ENCODE peak calls at places on chromosomes 16 and 17, in five cellular contexts. R, W, D, L and M are unnamed samples.

GRCh38 chr16:80704751-80705150 is 99.6 kb downstream of the CDYL2 start:
- DNase-seq in D (no peak), R (no peak), L (no peak), W (no peak), M (no peak)

GRCh38 chr16:22653876-22654275 is 143.2 kb downstream of the NPIPB5 start:
- DNase-seq in W (no peak), L (no peak), D (no peak), R (no peak), M (no peak)

GRCh38 chr17:14323522-14323981 is 22.7 kb downstream of the HS3ST3B1 start:
- DNase-seq in D (no peak), R (no peak), W (no peak), L (no peak), M (no peak)

GRCh38 chr17:41462705-41463104 is 4.5 kb downstream of the KRT32 start:
- DNase-seq in D (no peak), W (no peak), R (no peak), L (no peak), M (no peak)

GRCh38 chr16:19936431-19936830 is 51.8 kb upstream of the GPRC5B start:
- DNase-seq in R (no peak), L (no peak), W (no peak), D (no peak), M (no peak)

GRCh38 chr17:28717578-28718316 is at the start of gene RAB34:
- DNase-seq in L (no peak), D (peak; percentile 80), W (peak; percentile 73), R (peak; percentile 60), M (peak; percentile 96)

GRCh38 chr17:67374329-67375053 is 2.6 kb upstream of the PITPNC1 start:
- DNase-seq in R (peak; percentile 88), L (peak; percentile 89), W (peak; percentile 87), D (no peak), M (peak; percentile 88)

GRCh38 chr16:46961373-46962353 is 11.8 kb downstream of the DNAJA2 start:
- DNase-seq in L (no peak), R (no peak), W (no peak), D (no peak), M (no peak)

GRCh38 chr17:45353047-45353446 is 36.2 kb upstream of the MAP3K14 start:
- DNase-seq in W (no peak), R (no peak), L (no peak), D (no peak), M (no peak)

GRCh38 chr16:23947838-23948237 is 112.1 kb downstream of the PRKCB start:
- DNase-seq in D (no peak), R (no peak), L (no peak), W (no peak), M (no peak)

GRCh38 chr16:539901-540530 is 12.5 kb downstream of the CAPN15 start:
- DNase-seq in R (no peak), D (no peak), W (no peak), L (no peak), M (no peak)

GRCh38 chr16:14193316-14193871 is 122.3 kb downstream of the MRTFB start:
- DNase-seq in W (no peak), D (no peak), L (no peak), R (no peak), M (no peak)

GRCh38 chr16:72877374-72878028 is 170.4 kb downstream of the ZFHX3 start:
- DNase-seq in R (peak; percentile 80), L (no peak), W (peak; percentile 54), D (no peak), M (no peak)

GRCh38 chr17:31225831-31226230 is 71.2 kb downstream of the OMG start:
- DNase-seq in L (no peak), W (no peak), D (no peak), R (no peak), M (no peak)

GRCh38 chr16:22191966-22192260 is 14.2 kb upstream of the EEF2K start:
- DNase-seq in D (no peak), W (peak; percentile 35), L (no peak), R (no peak), M (no peak)

GRCh38 chr17:29505826-29506225 is 61.0 kb downstream of the ABHD15 start:
- DNase-seq in R (no peak), W (no peak), L (no peak), D (no peak), M (no peak)

GRCh38 chr17:78075011-78075410 is 53.5 kb downstream of the TMC6 start:
- DNase-seq in W (no peak), D (no peak), R (no peak), L (no peak), M (no peak)

GRCh38 chr17:63694974-63695773 is 4.8 kb downstream of the LIMD2 start:
- DNase-seq in W (no peak), L (no peak), R (no peak), D (no peak), M (no peak)

GRCh38 chr17:10888858-10889257 is 51.0 kb upstream of the PIRT start:
- DNase-seq in W (no peak), R (no peak), D (no peak), L (no peak), M (no peak)

GRCh38 chr16:47731252-47731651 is 270.1 kb downstream of the PHKB start:
- DNase-seq in W (no peak), D (no peak), R (no peak), L (no peak), M (no peak)

GRCh38 chr17:1813088-1813487 is 16.6 kb downstream of the SMYD4 start:
- DNase-seq in W (no peak), D (no peak), L (no peak), R (no peak), M (no peak)

GRCh38 chr17:17732892-17733670 is 51.8 kb downstream of the RAI1 start:
- DNase-seq in W (no peak), L (no peak), R (no peak), D (no peak), M (no peak)

DNA sequence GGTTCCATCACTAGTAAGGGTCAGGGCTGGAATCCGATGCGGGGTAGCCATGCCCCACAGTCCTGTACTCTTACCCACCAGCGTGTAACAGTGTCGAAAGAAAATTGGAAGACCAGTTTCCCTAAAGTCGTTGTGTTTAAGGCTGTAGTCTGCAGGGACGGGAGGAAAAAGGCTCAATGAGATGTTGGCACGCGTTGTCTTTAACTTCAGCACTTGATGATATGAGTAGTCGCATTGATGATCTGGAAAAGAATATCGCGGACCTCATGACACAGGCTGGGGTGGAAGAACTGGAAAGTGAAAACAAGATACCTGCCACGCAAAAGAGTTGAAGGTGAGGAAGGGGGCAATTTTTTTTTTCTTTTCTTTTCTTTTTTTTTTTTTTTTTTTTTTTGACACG is 1.3 kb downstream of the HSBP1 start:
- DNase-seq in L (no peak), W (no peak), R (no peak), D (no peak), M (no peak)
- TF ChIP-seq MAX in L (no peak), W (no peak), R (no peak), D (no peak), M (no peak)

DNA sequence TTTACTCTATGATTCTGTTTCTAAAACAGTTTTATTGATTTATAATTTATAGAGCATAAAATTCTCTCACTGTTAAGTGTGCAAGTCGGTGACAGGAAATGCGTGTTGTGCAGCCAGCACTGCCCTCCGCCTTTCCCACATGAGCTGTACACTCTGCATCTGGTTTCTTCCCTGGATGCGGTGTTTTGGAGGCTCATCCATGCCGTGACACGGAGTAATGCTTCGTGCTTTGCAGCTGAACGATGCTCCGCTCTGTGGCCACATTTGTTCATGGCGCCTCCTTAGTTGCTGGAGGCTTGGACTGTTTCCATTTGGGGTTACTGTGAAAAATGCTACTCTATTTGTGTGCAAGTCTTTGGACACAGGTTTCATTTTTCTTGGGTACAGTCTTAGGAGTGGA is 7.2 kb upstream of the IGFALS start:
- DNase-seq in R (no peak), L (no peak), D (no peak), W (no peak), M (no peak)
- TF ChIP-seq MAX in R (no peak), L (no peak), D (no peak), W (no peak), M (no peak)

GRCh38 chr16:86406056-86406455 is 104.3 kb upstream of the FOXF1 start:
- DNase-seq in L (no peak), W (no peak), R (peak; percentile 25), D (no peak), M (no peak)

GRCh38 chr16:86410076-86410475 is 100.3 kb upstream of the FOXF1 start:
- DNase-seq in D (no peak), L (no peak), R (no peak), W (no peak), M (no peak)

GRCh38 chr16:86408685-86409084 is 101.6 kb upstream of the FOXF1 start:
- DNase-seq in L (no peak), R (peak; percentile 28), W (no peak), D (no peak), M (no peak)

GRCh38 chr16:86411878-86412277 is 98.4 kb upstream of the FOXF1 start:
- DNase-seq in W (no peak), R (no peak), D (no peak), L (no peak), M (no peak)

DNA sequence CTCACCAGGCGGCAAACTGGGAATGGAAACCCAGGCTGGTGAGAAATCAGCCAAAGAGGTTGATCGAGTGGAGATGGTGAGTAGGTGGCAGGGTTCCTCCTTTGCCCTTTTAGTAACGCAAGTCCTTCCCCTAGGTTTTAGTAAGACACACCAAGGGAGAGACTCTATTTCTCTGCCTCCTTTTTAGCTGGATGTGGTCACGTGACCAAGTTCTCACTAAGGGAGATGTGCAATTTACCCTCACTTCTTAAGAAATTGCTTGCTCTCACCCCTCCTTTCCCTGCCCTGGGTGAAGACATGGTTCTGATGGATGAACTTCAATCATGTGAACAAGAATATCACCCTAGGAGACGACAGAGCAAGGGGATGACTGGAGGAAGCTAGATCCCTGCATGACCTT is 99.8 kb upstream of the FOXF1 start:
- DNase-seq in W (no peak), D (no peak), L (no peak), R (no peak), M (no peak)
- TF ChIP-seq MAX in W (no peak), D (no peak), L (no peak), R (no peak), M (no peak)

GRCh38 chr17:58333396-58334207 is 5.0 kb upstream of the TSPOAP1 start:
- DNase-seq in W (no peak), R (no peak), L (peak; percentile 30), D (no peak), M (peak; percentile 4)

GRCh38 chr17:58334661-58335060 is 6.1 kb upstream of the TSPOAP1 start:
- DNase-seq in D (no peak), L (peak; percentile 27), W (no peak), R (no peak), M (peak; percentile 4)

GRCh38 chr17:58331815-58332719 is 3.5 kb upstream of the TSPOAP1 start:
- DNase-seq in W (no peak), R (no peak), L (peak; percentile 36), D (no peak), M (peak; percentile 8)

GRCh38 chr17:58330997-58331814 is 2.6 kb upstream of the TSPOAP1 start:
- DNase-seq in R (no peak), L (peak; percentile 20), D (no peak), W (no peak), M (peak; percentile 12)

DNA sequence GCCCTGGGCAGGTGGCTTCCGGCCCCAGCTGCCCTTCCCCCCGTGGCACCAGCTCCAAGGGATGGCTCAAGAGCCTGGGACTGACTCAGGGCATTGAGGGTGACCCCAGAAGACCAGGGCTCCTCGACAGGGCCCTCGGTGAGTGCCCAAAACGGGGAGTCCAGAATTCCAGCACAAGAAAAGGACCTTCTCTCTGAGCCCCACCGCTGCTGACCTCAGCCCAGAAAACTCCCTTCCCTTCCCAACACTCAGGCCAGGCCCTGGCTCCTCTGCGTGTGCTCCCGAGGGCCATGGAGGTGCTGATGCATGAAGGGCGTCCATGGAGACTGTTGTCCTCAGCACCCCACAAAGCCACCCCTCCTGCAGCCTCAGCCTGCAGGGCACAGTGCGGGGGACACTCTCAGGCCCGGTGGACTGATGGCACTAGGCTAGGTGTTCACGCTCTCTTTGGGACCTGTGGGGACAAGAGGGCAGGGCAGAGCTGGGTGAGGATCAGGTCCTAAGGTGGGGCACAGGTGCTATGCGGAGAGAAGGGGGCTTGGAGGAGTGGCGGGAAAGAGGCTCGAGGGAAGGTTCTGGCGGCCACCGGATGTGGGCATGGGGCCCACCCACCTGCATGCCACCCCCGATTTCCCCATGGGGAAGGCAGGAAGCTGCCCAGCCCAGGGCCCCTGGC is 4.3 kb upstream of the TSPOAP1 start:
- DNase-seq in L (peak; percentile 28), W (no peak), R (no peak), D (no peak), M (peak; percentile 6)
- TF ChIP-seq MAX in L (no peak), W (no peak), R (no peak), D (no peak), M (no peak)